ENCODE peak calls at places on chromosomes 7 and 10, in six cellular contexts. D, K, J, L, R and T are unnamed samples.

GRCh38 chr10:14009315-14010082 is 321.2 kb downstream of the FRMD4A start:
- DNase-seq in D (no peak), K (peak), J (peak), L (peak), R (peak), T (peak)

GRCh38 chr10:128660726-128661125 is 534.5 kb upstream of the MKI67 start:
- DNase-seq in D (no peak), K (no peak), J (no peak), L (no peak), R (no peak), T (no peak)

GRCh38 chr10:6191147-6191546 is 11.6 kb upstream of the PFKFB3 start:
- DNase-seq in D (no peak), K (no peak), J (no peak), L (no peak), R (no peak), T (no peak)

GRCh38 chr10:27741173-27742091 is 4.2 kb downstream of the MKX start:
- DNase-seq in D (no peak), K (no peak), J (no peak), L (no peak), R (no peak), T (no peak)

GRCh38 chr7:18278306-18278705 is 217.2 kb upstream of the HDAC9 start:
- DNase-seq in D (no peak), K (no peak), J (no peak), L (no peak), R (no peak), T (no peak)

GRCh38 chr10:70756710-70757360 is 28.3 kb downstream of the TBATA start:
- DNase-seq in D (no peak), K (peak), J (no peak), L (no peak), R (no peak), T (peak)

GRCh38 chr10:124522903-124523260 is 61.3 kb downstream of the LHPP start:
- DNase-seq in D (peak), K (no peak), J (no peak), L (no peak), R (no peak), T (peak)

GRCh38 chr7:131040467-131040932 is 287.2 kb upstream of the MKLN1 start:
- DNase-seq in D (peak), K (peak), J (no peak), L (no peak), R (peak), T (peak)